ENCODE peak calls at places on chromosomes 5 and 9, in seven cellular contexts. C, B, D, T, O, J and E are unnamed samples. For H3K4me1, the result is how much of the 10 kb centered on the place peaks cover.

GRCh38 chr5:10648806-10649517 is 85.1 kb downstream of the ANKRD33B start:
- DNase-seq in C (no peak), B (no peak), D (peak), T (no peak), O (no peak), J (no peak), E (no peak)

GRCh38 chr9:93960971-93961841 is 6.1 kb upstream of the BARX1 start:
- DNase-seq in C (no peak), B (no peak), D (peak), T (no peak), O (no peak), J (no peak), E (no peak)

GRCh38 chr5:58986281-58986680 is 403.4 kb downstream of the RAB3C start:
- DNase-seq in C (no peak), B (no peak), D (no peak), T (no peak), O (peak), J (no peak), E (no peak)

GRCh38 chr9:121739971-121740370 is 88.5 kb downstream of the DAB2IP start:
- DNase-seq in C (no peak), B (no peak), D (no peak), T (no peak), O (no peak), J (no peak), E (no peak)

GRCh38 chr9:124259273-124260078 is 1.7 kb downstream of the NEK6 start:
- DNase-seq in C (peak), B (peak), D (peak), T (peak), O (no peak), J (no peak), E (peak)

GRCh38 chr5:141640051-141640415 is 3.2 kb downstream of the RELL2 start:
- DNase-seq in C (no peak), B (no peak), D (no peak), T (no peak), O (no peak), J (no peak), E (no peak)

GRCh38 chr5:180414176-180414575 is 61.0 kb upstream of the GFPT2 start:
- DNase-seq in C (no peak), B (no peak), D (no peak), T (no peak), O (no peak), J (no peak), E (no peak)

GRCh38 chr9:70232476-70232875 is 26.3 kb upstream of the SMC5 start:
- DNase-seq in C (no peak), B (no peak), D (no peak), T (no peak), O (no peak), J (no peak), E (no peak)

GRCh38 chr5:59519338-59519737 is 374.2 kb downstream of the PDE4D start:
- DNase-seq in C (no peak), B (no peak), D (no peak), T (no peak), O (no peak), J (no peak), E (no peak)

GRCh38 chr5:116645627-116646026 is 71.0 kb upstream of the SEMA6A start:
- DNase-seq in C (no peak), B (no peak), D (no peak), T (no peak), O (no peak), J (no peak), E (no peak)

GRCh38 chr9:128115187-128116103 is 12.1 kb downstream of the PTGES2 start:
- DNase-seq in C (no peak), B (peak), D (peak), T (no peak), O (no peak), J (peak), E (no peak)

GRCh38 chr9:112819635-112820496 is 69.3 kb downstream of the SNX30 start:
- DNase-seq in C (peak), B (peak), D (no peak), T (no peak), O (peak), J (peak), E (peak)

GRCh38 chr9:37515620-37516258 is 30.0 kb downstream of the POLR1E start:
- DNase-seq in C (no peak), B (no peak), D (no peak), T (no peak), O (no peak), J (no peak), E (no peak)

GRCh38 chr9:118336167-118336951 is 632.2 kb downstream of the TLR4 start:
- DNase-seq in C (no peak), B (no peak), D (no peak), T (no peak), O (no peak), J (no peak), E (no peak)

GRCh38 chr9:95588724-95589282 is 72.0 kb upstream of the PTCH1 start:
- DNase-seq in C (no peak), B (no peak), D (no peak), T (no peak), O (no peak), J (no peak), E (no peak)

GRCh38 chr9:93060746-93061259 is 2.3 kb downstream of the SUSD3 start:
- DNase-seq in C (no peak), B (no peak), D (no peak), T (no peak), O (no peak), J (peak), E (no peak)

GRCh38 chr9:87213948-87214347 is 266.6 kb upstream of the GAS1 start:
- DNase-seq in C (no peak), B (no peak), D (no peak), T (no peak), O (no peak), J (no peak), E (no peak)

GRCh38 chr9:78072586-78073199 is 41.1 kb upstream of the GNAQ start:
- DNase-seq in C (no peak), B (no peak), D (no peak), T (no peak), O (no peak), J (no peak), E (no peak)

GRCh38 chr5:14234204-14234603 is 91.1 kb downstream of the TRIO start:
- DNase-seq in C (no peak), B (no peak), D (no peak), T (no peak), O (no peak), J (no peak), E (no peak)

GRCh38 chr9:92163276-92163675 is 48.1 kb upstream of the SPTLC1 start:
- DNase-seq in C (no peak), B (no peak), D (no peak), T (no peak), O (no peak), J (no peak), E (no peak)

GRCh38 chr5:34053133-34053532 is 10.1 kb upstream of the C1QTNF3 start:
- DNase-seq in C (no peak), B (no peak), D (no peak), T (no peak), O (no peak), J (no peak), E (no peak)

GRCh38 chr5:80987078-80987766 is 27.1 kb downstream of the RASGRF2 start:
- DNase-seq in C (no peak), B (no peak), D (no peak), T (no peak), O (no peak), J (no peak), E (no peak)

GRCh38 chr9:87667164-87667738 is 58.7 kb upstream of the CTSL start:
- DNase-seq in C (peak), B (no peak), D (no peak), T (no peak), O (peak), J (peak), E (peak)

GRCh38 chr9:70119786-70120185 is 76.1 kb downstream of the MAMDC2 start:
- DNase-seq in C (no peak), B (no peak), D (no peak), T (no peak), O (no peak), J (no peak), E (no peak)

GRCh38 chr5:179296150-179296821 is 49.0 kb downstream of the ADAMTS2 start:
- DNase-seq in C (no peak), B (no peak), D (peak), T (no peak), O (no peak), J (no peak), E (no peak)

GRCh38 chr9:123486431-123486830 is 130.4 kb downstream of the CRB2 start:
- DNase-seq in C (no peak), B (no peak), D (peak), T (no peak), O (no peak), J (no peak), E (no peak)

GRCh38 chr5:170216262-170216864 is 16.4 kb upstream of the C5orf58 start:
- DNase-seq in C (peak), B (no peak), D (no peak), T (no peak), O (peak), J (peak), E (peak)

GRCh38 chr9:37453827-37454226 is 11.4 kb downstream of the ZBTB5 start:
- DNase-seq in C (no peak), B (no peak), D (no peak), T (no peak), O (no peak), J (no peak), E (no peak)

GRCh38 chr9:117737721-117738226 is 33.6 kb downstream of the TLR4 start:
- DNase-seq in C (no peak), B (no peak), D (no peak), T (no peak), O (no peak), J (no peak), E (no peak)

GRCh38 chr9:5357431-5358105 is 17.9 kb upstream of the RLN1 start:
- DNase-seq in C (no peak), B (no peak), D (no peak), T (no peak), O (no peak), J (no peak), E (no peak)

GRCh38 chr9:22742401-22742800 is 295.8 kb downstream of the DMRTA1 start:
- DNase-seq in C (no peak), B (no peak), D (no peak), T (no peak), O (no peak), J (no peak), E (no peak)

GRCh38 chr9:114902773-114903589 is 27.4 kb downstream of the TNFSF8 start:
- DNase-seq in C (no peak), B (no peak), D (no peak), T (no peak), O (no peak), J (no peak), E (no peak)

GRCh38 chr9:35828716-35829083 is at the start of gene FAM221B:
- DNase-seq in C (no peak), B (peak), D (no peak), T (no peak), O (peak), J (no peak), E (no peak)

GRCh38 chr9:75176037-75176436 is 87.7 kb downstream of the OSTF1 start:
- DNase-seq in C (no peak), B (no peak), D (no peak), T (no peak), O (no peak), J (no peak), E (no peak)

GRCh38 chr9:18542837-18543405 is 69.0 kb downstream of the ADAMTSL1 start:
- DNase-seq in C (no peak), B (no peak), D (no peak), T (no peak), O (no peak), J (no peak), E (no peak)

GRCh38 chr5:96714951-96715451 is 52.8 kb downstream of the CAST start:
- DNase-seq in C (peak), B (peak), D (peak), T (peak), O (peak), J (no peak), E (peak)

GRCh38 chr5:2759091-2759490 is 7.6 kb upstream of the IRX2 start:
- DNase-seq in C (no peak), B (no peak), D (no peak), T (no peak), O (no peak), J (no peak), E (no peak)

DNA sequence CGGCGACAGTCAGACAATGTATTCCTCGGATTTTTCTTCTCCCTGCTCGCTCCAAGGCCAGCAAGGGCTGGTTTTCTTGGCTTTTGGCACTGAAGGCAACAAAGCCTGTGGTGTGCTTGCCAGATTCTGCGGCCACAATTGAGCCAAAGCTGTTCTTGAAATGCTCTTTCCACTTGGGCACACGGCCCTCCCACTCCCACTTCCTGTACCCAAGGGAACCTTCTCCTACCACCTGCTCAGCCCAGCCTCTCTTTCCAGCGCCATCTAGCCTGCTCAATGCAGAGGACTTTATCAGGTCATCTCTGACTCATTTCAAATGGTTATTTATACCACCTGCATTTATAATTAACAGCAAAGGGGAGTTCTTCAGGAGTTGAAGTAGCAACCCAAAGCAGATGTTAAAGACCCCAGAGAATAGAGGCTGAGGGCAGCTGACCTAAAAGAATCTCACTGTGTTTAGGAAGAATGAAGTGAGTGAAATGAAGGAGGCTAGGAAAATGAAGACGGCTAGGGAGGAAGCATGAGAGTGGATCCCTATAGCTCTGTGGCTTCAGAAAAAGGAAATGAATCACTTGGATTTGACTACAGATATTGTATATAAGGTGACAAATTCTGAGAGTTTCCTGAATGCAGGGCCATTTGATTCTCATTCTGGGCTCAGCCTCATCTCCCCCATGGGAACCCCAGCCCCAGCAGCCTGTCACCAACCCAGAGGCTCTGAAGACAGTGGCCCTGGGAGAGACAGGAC is 439.0 kb downstream of the ENC1 start:
- DNase-seq in C (no peak), B (no peak), D (no peak), T (peak), O (no peak), J (no peak), E (peak)
- TF ChIP-seq POLR2AphosphoS5 in C (no peak), B (no peak), D (no peak), T (no peak), O (no peak), J (no peak), E (no peak)

GRCh38 chr9:2497666-2498400 is 123.8 kb upstream of the VLDLR start:
- DNase-seq in C (no peak), B (no peak), D (no peak), T (no peak), O (no peak), J (no peak), E (no peak)
- H3K4me1 ChIP-seq in C (under half), B (under half), D (under half), T (under half), O (under half), J (under half), E (under half)

DNA sequence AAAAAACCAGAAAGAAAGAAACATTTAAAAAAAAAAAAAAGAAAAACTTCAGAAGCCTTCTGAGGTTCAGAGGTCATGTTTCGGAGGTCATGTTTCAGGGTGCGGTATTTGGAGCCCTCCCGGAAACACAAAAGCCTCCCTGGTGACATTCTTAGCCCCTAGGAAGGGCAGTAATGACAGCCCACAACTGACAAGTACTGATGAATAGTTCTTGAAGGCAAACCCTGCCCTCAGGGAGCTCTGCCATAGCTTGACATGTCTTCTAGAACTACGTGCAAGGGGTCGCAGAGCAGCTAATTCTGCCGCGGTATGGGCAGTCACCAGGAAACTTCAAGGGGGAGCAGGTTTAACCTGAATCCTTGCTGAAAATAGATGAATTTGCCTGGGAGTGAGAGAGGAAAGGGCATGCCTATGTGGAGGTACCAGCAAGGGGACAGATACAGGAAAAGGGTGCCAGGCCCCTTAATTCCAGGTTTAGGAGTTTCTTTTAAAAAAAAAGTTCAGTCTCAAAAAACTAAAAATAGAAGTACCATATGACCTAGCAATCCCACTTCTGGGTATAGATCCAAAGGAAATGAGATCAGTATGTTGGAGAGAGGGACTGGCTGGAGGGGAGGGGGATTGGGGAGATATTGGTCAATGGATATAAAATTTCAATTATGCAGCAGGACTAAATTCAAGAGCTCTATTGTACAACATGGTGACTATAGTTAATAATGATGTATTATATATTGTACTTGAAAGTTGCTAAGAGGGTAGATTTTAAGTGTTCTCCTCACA is 98.4 kb downstream of the C9orf152 start:
- DNase-seq in C (no peak), B (no peak), D (no peak), T (no peak), O (peak), J (no peak), E (no peak)
- H3K27ac ChIP-seq in C (no peak), B (no peak), D (no peak), T (no peak), O (no peak), J (no peak), E (peak)

DNA sequence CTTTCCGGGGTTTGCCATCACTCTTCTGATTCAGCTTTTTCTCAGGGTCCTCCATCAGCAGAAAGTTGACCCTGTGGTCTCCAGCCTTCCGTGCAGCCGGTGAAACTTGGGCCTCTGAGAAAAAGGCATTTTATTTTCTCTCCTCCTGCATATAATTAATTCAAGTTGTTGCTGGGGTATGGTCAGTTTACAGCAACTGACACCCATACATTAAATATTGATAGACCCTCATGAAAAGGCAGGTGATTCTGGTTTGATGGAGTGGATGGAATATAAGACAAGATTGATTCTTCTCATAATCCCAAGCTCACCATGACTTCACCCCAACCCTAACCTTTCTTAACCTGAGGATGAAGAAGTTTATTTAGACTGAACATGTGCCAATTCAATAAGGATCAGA is at the start of gene GRXCR2:
- DNase-seq in C (no peak), B (no peak), D (no peak), T (no peak), O (no peak), J (no peak), E (no peak)
- TF ChIP-seq POLR2AphosphoS5 in C (no peak), B (no peak), D (no peak), T (no peak), O (no peak), J (no peak), E (no peak)

DNA sequence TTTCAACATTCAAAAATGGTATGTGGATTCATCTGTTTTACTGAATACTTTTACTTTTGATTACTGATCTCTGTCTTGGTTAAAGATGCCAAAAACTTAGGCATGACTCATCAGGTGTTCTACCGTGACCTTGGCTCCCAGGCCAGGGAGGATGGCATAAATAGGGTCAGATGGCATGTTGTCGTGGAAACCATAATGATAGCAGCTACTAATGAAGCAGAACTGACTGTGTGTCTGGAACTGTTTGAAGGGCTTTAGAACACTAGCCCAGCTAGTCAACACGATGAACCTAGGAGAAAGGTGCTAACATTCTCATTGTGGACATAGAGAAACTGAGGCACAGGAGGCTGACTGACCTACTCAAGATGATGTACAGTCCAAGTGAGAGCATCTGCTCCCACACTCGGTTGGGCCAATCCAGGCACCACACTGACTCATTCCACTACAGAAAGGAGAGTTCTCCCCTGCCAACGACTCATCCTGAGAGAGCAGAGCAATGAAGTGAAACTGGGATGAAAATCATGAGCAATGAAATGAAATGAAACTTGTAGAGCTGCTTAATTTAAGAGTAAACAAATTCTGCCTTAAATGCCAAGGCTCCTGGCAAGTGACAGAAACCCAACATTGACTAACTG is 116.0 kb downstream of the TENT4A start:
- DNase-seq in C (no peak), B (no peak), D (no peak), T (no peak), O (no peak), J (no peak), E (no peak)
- H3K4me1 ChIP-seq in C (under half), B (under half), D (under half), T (under half), O (under half), J (under half), E (under half)

DNA sequence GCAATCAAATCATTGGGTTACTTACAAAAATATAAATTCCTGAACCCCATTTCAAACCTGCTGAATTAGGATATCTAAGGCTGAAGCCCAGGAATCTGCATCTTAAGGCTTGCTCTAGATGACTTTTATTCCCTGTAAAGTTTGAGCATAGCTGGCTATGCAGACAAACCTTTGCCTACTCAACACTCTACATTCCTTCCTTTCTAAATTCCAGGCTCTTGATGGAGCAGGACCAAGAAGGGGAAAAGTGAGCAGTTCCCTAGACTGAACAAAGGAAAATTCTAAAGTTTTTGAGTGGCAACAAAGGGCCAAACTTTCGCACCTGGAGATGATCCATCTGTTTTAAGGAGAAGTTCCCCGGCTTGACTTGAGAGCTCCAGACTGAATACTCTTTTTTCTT is 9.8 kb upstream of the ADRA1B start:
- DNase-seq in C (no peak), B (no peak), D (no peak), T (no peak), O (no peak), J (no peak), E (no peak)
- H3K27ac ChIP-seq in C (no peak), B (peak), D (no peak), T (no peak), O (no peak), J (no peak), E (no peak)

GRCh38 chr9:134944351-134944802 is 26.7 kb upstream of the FCN1 start:
- DNase-seq in C (no peak), B (no peak), D (no peak), T (no peak), O (peak), J (no peak), E (no peak)
- TF ChIP-seq POLR2AphosphoS5 in C (no peak), B (no peak), D (no peak), T (no peak), O (no peak), J (no peak), E (no peak)